ENCODE peak calls at places on chromosomes 13 and 19, in four cellular contexts. I is mammary epithelial cell, R is cardiac fibroblast, T is glutamatergic neuron. C is an unnamed sample.

GRCh38 chr13:102907886-102908515 is 62.2 kb downstream of the ERCC5 start:
- DNase-seq in I (peak), R (no peak), T (no peak), C (no peak)

GRCh38 chr13:102003848-102004570 is 397.8 kb downstream of the FGF14 start:
- DNase-seq in I (no peak), T (no peak), R (no peak), C (no peak)

GRCh38 chr13:43229506-43229905 is 206.1 kb downstream of the DNAJC15 start:
- DNase-seq in T (no peak), R (peak), I (no peak), C (no peak)

GRCh38 chr19:3576696-3577443 is 4.1 kb downstream of the HMG20B start:
- DNase-seq in I (no peak), R (peak), T (peak), C (no peak)

GRCh38 chr19:1705367-1705766 is 47.9 kb upstream of the ONECUT3 start:
- DNase-seq in R (no peak), I (no peak), T (no peak), C (no peak)

GRCh38 chr13:61029064-61029463 is 386.6 kb downstream of the PCDH20 start:
- DNase-seq in I (no peak), T (peak), R (no peak), C (no peak)

GRCh38 chr19:5183616-5184015 is 157.0 kb downstream of the PTPRS start:
- DNase-seq in I (peak), T (no peak), R (no peak), C (no peak)

GRCh38 chr19:41299755-41300089 is 10.2 kb upstream of the CCDC97 start:
- DNase-seq in T (no peak), R (peak), I (no peak), C (no peak)